ENCODE peak calls at places on chromosomes 16 and 17, in eight cellular contexts. One of them, this sample, is unnamed.

GRCh38 chr17:29068828-29069227 is 25.9 kb downstream of the PIPOX start:
- DNase-seq in uterus: no peak
- DNase-seq in BE2C: no peak
- DNase-seq in cardiac muscle cell: peak; percentile 26
- DNase-seq in transverse colon: no peak
- DNase-seq in CD8-positive, alpha-beta memory T cell: no peak
- DNase-seq in tibial artery: no peak
- DNase-seq in body of pancreas: no peak
- DNase-seq in this sample: no peak

GRCh38 chr17:1628856-1629646 is 417 bp upstream of the SLC43A2 start:
- DNase-seq in CD8-positive, alpha-beta memory T cell: peak; percentile 83
- DNase-seq in BE2C: peak; percentile 94
- DNase-seq in uterus: peak; percentile 91
- DNase-seq in cardiac muscle cell: peak; percentile 95
- DNase-seq in body of pancreas: peak; percentile 95
- DNase-seq in transverse colon: peak; percentile 95
- DNase-seq in tibial artery: peak; percentile 97
- DNase-seq in this sample: peak; percentile 91

GRCh38 chr17:38981640-38982039 is 14.4 kb upstream of the FBXO47 start:
- DNase-seq in BE2C: no peak
- DNase-seq in transverse colon: no peak
- DNase-seq in tibial artery: no peak
- DNase-seq in body of pancreas: no peak
- DNase-seq in uterus: no peak
- DNase-seq in cardiac muscle cell: peak; percentile 19
- DNase-seq in CD8-positive, alpha-beta memory T cell: no peak
- DNase-seq in this sample: no peak

GRCh38 chr17:74372426-74372825 is 5.1 kb downstream of the GPR142 start:
- DNase-seq in uterus: no peak
- DNase-seq in BE2C: no peak
- DNase-seq in body of pancreas: no peak
- DNase-seq in transverse colon: no peak
- DNase-seq in tibial artery: no peak
- DNase-seq in cardiac muscle cell: no peak
- DNase-seq in CD8-positive, alpha-beta memory T cell: no peak
- DNase-seq in this sample: no peak

GRCh38 chr16:4136229-4136813 is 20.1 kb upstream of the ADCY9 start:
- DNase-seq in cardiac muscle cell: no peak
- DNase-seq in tibial artery: no peak
- DNase-seq in CD8-positive, alpha-beta memory T cell: no peak
- DNase-seq in transverse colon: peak; percentile 72
- DNase-seq in BE2C: no peak
- DNase-seq in body of pancreas: peak; percentile 57
- DNase-seq in uterus: no peak
- DNase-seq in this sample: no peak

GRCh38 chr16:23134274-23134673 is 15.0 kb downstream of the USP31 start:
- DNase-seq in body of pancreas: peak; percentile 23
- DNase-seq in uterus: no peak
- DNase-seq in tibial artery: no peak
- DNase-seq in CD8-positive, alpha-beta memory T cell: no peak
- DNase-seq in BE2C: peak; percentile 19
- DNase-seq in cardiac muscle cell: peak; percentile 72
- DNase-seq in transverse colon: peak; percentile 31
- DNase-seq in this sample: no peak

GRCh38 chr16:9081183-9081582 is 10.3 kb upstream of the HAPSTR1 start:
- DNase-seq in body of pancreas: no peak
- DNase-seq in transverse colon: no peak
- DNase-seq in CD8-positive, alpha-beta memory T cell: no peak
- DNase-seq in BE2C: no peak
- DNase-seq in tibial artery: no peak
- DNase-seq in cardiac muscle cell: no peak
- DNase-seq in uterus: no peak
- DNase-seq in this sample: no peak

GRCh38 chr17:33267279-33267790 is 25.8 kb downstream of the ASIC2 start:
- DNase-seq in body of pancreas: no peak
- DNase-seq in CD8-positive, alpha-beta memory T cell: no peak
- DNase-seq in BE2C: no peak
- DNase-seq in transverse colon: no peak
- DNase-seq in tibial artery: no peak
- DNase-seq in uterus: no peak
- DNase-seq in cardiac muscle cell: peak; percentile 35
- DNase-seq in this sample: no peak

GRCh38 chr17:82787081-82787848 is 35.4 kb downstream of the TBCD start:
- DNase-seq in transverse colon: peak; percentile 34
- DNase-seq in uterus: peak; percentile 75
- DNase-seq in CD8-positive, alpha-beta memory T cell: no peak
- DNase-seq in cardiac muscle cell: no peak
- DNase-seq in BE2C: no peak
- DNase-seq in body of pancreas: peak; percentile 16
- DNase-seq in tibial artery: peak; percentile 76
- DNase-seq in this sample: no peak

GRCh38 chr16:30104492-30104891 is 8.5 kb upstream of the YPEL3 start:
- DNase-seq in tibial artery: no peak
- DNase-seq in CD8-positive, alpha-beta memory T cell: no peak
- DNase-seq in transverse colon: peak; percentile 29
- DNase-seq in cardiac muscle cell: no peak
- DNase-seq in uterus: no peak
- DNase-seq in BE2C: no peak
- DNase-seq in body of pancreas: no peak
- DNase-seq in this sample: no peak

GRCh38 chr17:72416054-72416691 is 295.4 kb downstream of the SOX9 start:
- DNase-seq in BE2C: peak; percentile 71
- DNase-seq in CD8-positive, alpha-beta memory T cell: no peak
- DNase-seq in transverse colon: no peak
- DNase-seq in uterus: no peak
- DNase-seq in cardiac muscle cell: peak; percentile 12
- DNase-seq in tibial artery: no peak
- DNase-seq in body of pancreas: no peak
- DNase-seq in this sample: no peak

GRCh38 chr17:12985431-12986285 is 32.2 kb downstream of the ELAC2 start:
- DNase-seq in transverse colon: no peak
- DNase-seq in body of pancreas: no peak
- DNase-seq in tibial artery: no peak
- DNase-seq in cardiac muscle cell: peak; percentile 62
- DNase-seq in BE2C: no peak
- DNase-seq in uterus: no peak
- DNase-seq in CD8-positive, alpha-beta memory T cell: no peak
- DNase-seq in this sample: no peak

DNA sequence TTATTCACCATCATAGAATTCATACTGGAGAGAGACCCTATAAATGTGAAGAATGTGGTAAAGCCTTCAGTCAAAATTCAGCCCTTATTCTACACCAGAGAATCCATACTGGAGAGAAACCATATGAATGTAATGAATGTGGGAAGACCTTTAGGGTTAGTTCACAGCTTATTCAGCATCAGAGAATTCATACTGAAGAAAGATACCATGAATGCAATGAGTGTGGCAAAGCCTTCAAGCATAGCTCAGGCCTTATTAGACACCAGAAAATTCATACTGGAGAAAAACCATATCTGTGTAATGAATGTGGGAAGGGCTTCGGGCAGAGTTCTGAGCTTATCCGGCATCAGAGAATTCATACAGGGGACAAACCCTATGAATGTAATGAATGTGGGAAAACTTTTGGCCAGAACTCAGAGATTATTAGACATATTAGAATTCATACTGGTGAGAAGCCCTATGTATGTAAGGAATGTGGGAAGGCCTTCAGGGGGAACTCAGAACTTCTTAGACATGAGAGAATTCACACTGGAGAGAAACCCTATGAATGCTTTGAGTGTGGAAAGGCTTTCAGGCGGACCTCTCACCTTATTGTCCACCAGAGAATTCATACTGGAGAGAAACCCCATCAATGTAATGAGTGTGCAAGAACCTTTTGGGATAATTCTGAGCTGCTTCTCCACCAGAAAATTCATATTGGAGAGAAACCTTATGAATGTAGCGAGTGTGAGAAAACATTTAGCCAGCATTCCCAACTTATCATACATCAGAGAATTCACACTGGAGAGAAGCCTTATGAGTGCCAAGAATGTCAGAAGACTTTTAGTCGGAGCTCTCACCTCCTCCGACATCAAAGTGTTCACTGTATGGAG is 14.1 kb downstream of the ZFP3 start:
- DNase-seq in cardiac muscle cell: no peak
- DNase-seq in CD8-positive, alpha-beta memory T cell: no peak
- DNase-seq in tibial artery: no peak
- DNase-seq in BE2C: no peak
- DNase-seq in uterus: no peak
- DNase-seq in transverse colon: no peak
- DNase-seq in body of pancreas: no peak
- DNase-seq in this sample: no peak
- H3K9me3 ChIP-seq in cardiac muscle cell: peaks cover 3% of the 10 kb centered on the region
- H3K9me3 ChIP-seq in CD8-positive, alpha-beta memory T cell: peaks cover 81% of the 10 kb centered on the region
- H3K9me3 ChIP-seq in tibial artery: peaks cover 100% of the 10 kb centered on the region
- H3K9me3 ChIP-seq in BE2C: no peaks in the 10 kb centered on the region
- H3K9me3 ChIP-seq in uterus: peaks cover 78% of the 10 kb centered on the region
- H3K9me3 ChIP-seq in transverse colon: peaks cover 96% of the 10 kb centered on the region
- H3K9me3 ChIP-seq in body of pancreas: peaks cover 7% of the 10 kb centered on the region
- H3K9me3 ChIP-seq in this sample: peaks cover 69% of the 10 kb centered on the region

GRCh38 chr17:65830356-65830755 is 268.9 kb upstream of the AXIN2 start:
- DNase-seq in body of pancreas: no peak
- DNase-seq in transverse colon: no peak
- DNase-seq in uterus: no peak
- DNase-seq in tibial artery: no peak
- DNase-seq in CD8-positive, alpha-beta memory T cell: no peak
- DNase-seq in BE2C: no peak
- DNase-seq in cardiac muscle cell: no peak
- DNase-seq in this sample: no peak

GRCh38 chr17:65833214-65833613 is 271.8 kb upstream of the AXIN2 start:
- DNase-seq in BE2C: no peak
- DNase-seq in CD8-positive, alpha-beta memory T cell: no peak
- DNase-seq in body of pancreas: no peak
- DNase-seq in cardiac muscle cell: no peak
- DNase-seq in tibial artery: no peak
- DNase-seq in transverse colon: no peak
- DNase-seq in uterus: no peak
- DNase-seq in this sample: no peak
- H3K9me3 ChIP-seq in BE2C: no peaks in the 10 kb centered on the region
- H3K9me3 ChIP-seq in CD8-positive, alpha-beta memory T cell: no peaks in the 10 kb centered on the region
- H3K9me3 ChIP-seq in body of pancreas: no peaks in the 10 kb centered on the region
- H3K9me3 ChIP-seq in cardiac muscle cell: no peaks in the 10 kb centered on the region
- H3K9me3 ChIP-seq in tibial artery: peaks cover 45% of the 10 kb centered on the region
- H3K9me3 ChIP-seq in transverse colon: peaks cover 11% of the 10 kb centered on the region
- H3K9me3 ChIP-seq in uterus: peaks cover 12% of the 10 kb centered on the region
- H3K9me3 ChIP-seq in this sample: no peaks in the 10 kb centered on the region

DNA sequence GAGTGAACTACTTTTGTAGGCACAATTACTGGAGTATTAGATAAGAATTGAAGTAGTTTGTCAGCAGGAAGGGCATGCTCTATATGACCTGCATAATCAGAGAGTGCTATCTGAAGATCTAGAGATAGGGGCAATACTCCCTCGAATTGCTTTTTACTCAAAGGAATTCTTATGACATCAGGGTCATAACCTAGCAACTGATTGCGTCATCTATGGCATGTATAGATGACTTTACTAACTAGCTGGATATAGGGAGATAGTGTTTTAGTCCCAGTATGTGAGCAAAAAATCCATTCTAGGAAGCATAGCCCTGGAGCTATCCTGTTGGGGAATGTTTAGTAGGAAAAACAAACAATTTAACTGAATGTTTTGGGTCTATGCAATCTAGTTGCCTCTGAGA is 109.5 kb upstream of the ZNF267 start:
- DNase-seq in BE2C: no peak
- DNase-seq in body of pancreas: no peak
- DNase-seq in uterus: no peak
- DNase-seq in transverse colon: no peak
- DNase-seq in CD8-positive, alpha-beta memory T cell: no peak
- DNase-seq in cardiac muscle cell: no peak
- DNase-seq in tibial artery: no peak
- DNase-seq in this sample: no peak
- H3K9me3 ChIP-seq in BE2C: no peaks in the 10 kb centered on the region
- H3K9me3 ChIP-seq in body of pancreas: no peaks in the 10 kb centered on the region
- H3K9me3 ChIP-seq in uterus: peaks cover 44% of the 10 kb centered on the region
- H3K9me3 ChIP-seq in transverse colon: peaks cover 77% of the 10 kb centered on the region
- H3K9me3 ChIP-seq in CD8-positive, alpha-beta memory T cell: peaks cover 49% of the 10 kb centered on the region
- H3K9me3 ChIP-seq in cardiac muscle cell: peaks cover 9% of the 10 kb centered on the region
- H3K9me3 ChIP-seq in tibial artery: peaks cover 92% of the 10 kb centered on the region
- H3K9me3 ChIP-seq in this sample: peaks cover 47% of the 10 kb centered on the region

GRCh38 chr16:75160386-75160785 is 12.1 kb downstream of the ZFP1 start:
- DNase-seq in BE2C: no peak
- DNase-seq in body of pancreas: no peak
- DNase-seq in transverse colon: no peak
- DNase-seq in cardiac muscle cell: no peak
- DNase-seq in uterus: no peak
- DNase-seq in tibial artery: no peak
- DNase-seq in CD8-positive, alpha-beta memory T cell: no peak
- DNase-seq in this sample: no peak
- H3K9me3 ChIP-seq in BE2C: peaks cover 2% of the 10 kb centered on the region
- H3K9me3 ChIP-seq in body of pancreas: no peaks in the 10 kb centered on the region
- H3K9me3 ChIP-seq in transverse colon: no peaks in the 10 kb centered on the region
- H3K9me3 ChIP-seq in cardiac muscle cell: no peaks in the 10 kb centered on the region
- H3K9me3 ChIP-seq in uterus: no peaks in the 10 kb centered on the region
- H3K9me3 ChIP-seq in tibial artery: no peaks in the 10 kb centered on the region
- H3K9me3 ChIP-seq in CD8-positive, alpha-beta memory T cell: no peaks in the 10 kb centered on the region
- H3K9me3 ChIP-seq in this sample: no peaks in the 10 kb centered on the region

DNA sequence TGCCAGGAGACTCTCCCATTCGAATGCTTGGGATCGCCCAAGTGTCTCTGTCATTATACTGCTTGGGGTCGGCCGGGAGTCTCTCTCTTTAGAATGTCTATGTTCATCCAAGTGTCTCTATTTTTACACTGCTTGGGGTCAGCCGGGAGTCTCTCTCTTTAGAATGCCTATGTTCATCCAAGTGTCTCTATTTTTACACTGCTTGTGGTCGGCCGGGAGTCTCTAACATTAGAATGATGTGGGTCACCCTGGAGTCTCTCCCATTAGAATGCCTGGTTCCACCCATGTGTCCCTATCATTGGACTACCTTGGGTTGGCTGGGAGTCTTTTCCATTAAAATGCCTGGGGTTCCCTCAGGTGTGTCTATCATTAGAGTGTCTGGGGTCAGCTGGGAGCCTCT is 2230.4 kb downstream of the TP53TG3F start:
- DNase-seq in transverse colon: no peak
- DNase-seq in cardiac muscle cell: no peak
- DNase-seq in uterus: no peak
- DNase-seq in body of pancreas: no peak
- DNase-seq in tibial artery: peak; percentile 6
- DNase-seq in CD8-positive, alpha-beta memory T cell: no peak
- DNase-seq in BE2C: no peak
- DNase-seq in this sample: no peak
- H3K9me3 ChIP-seq in transverse colon: peaks cover 8% of the 10 kb centered on the region
- H3K9me3 ChIP-seq in cardiac muscle cell: no peaks in the 10 kb centered on the region
- H3K9me3 ChIP-seq in uterus: no peaks in the 10 kb centered on the region
- H3K9me3 ChIP-seq in body of pancreas: no peaks in the 10 kb centered on the region
- H3K9me3 ChIP-seq in tibial artery: peaks cover 11% of the 10 kb centered on the region
- H3K9me3 ChIP-seq in CD8-positive, alpha-beta memory T cell: peaks cover 6% of the 10 kb centered on the region
- H3K9me3 ChIP-seq in BE2C: no peaks in the 10 kb centered on the region
- H3K9me3 ChIP-seq in this sample: no peaks in the 10 kb centered on the region

DNA sequence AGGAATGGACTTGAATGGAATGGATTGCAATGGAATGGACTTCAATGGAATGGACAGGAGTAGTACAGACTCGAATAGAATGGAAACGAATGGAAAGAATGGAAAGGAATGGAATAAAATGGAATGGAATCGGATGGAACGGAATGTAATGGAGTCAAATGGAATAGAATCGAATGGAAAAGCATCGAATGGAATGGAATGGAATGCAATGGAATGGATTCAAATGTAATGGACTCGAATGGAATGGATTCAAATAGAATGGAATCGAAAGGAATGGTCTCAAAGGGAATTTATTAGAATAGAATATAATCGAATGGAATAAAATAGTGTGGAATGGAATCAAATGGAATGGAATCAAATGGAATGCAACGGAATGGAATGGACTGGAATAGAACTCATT is 484.9 kb upstream of the WSB1 start:
- DNase-seq in uterus: no peak
- DNase-seq in transverse colon: no peak
- DNase-seq in CD8-positive, alpha-beta memory T cell: no peak
- DNase-seq in BE2C: no peak
- DNase-seq in body of pancreas: no peak
- DNase-seq in cardiac muscle cell: no peak
- DNase-seq in tibial artery: no peak
- DNase-seq in this sample: no peak
- H3K9me3 ChIP-seq in uterus: peaks cover 3% of the 10 kb centered on the region
- H3K9me3 ChIP-seq in transverse colon: peaks cover 6% of the 10 kb centered on the region
- H3K9me3 ChIP-seq in CD8-positive, alpha-beta memory T cell: peaks cover 24% of the 10 kb centered on the region
- H3K9me3 ChIP-seq in BE2C: no peaks in the 10 kb centered on the region
- H3K9me3 ChIP-seq in body of pancreas: no peaks in the 10 kb centered on the region
- H3K9me3 ChIP-seq in cardiac muscle cell: peaks cover 5% of the 10 kb centered on the region
- H3K9me3 ChIP-seq in tibial artery: peaks cover 21% of the 10 kb centered on the region
- H3K9me3 ChIP-seq in this sample: peaks cover 14% of the 10 kb centered on the region